ENCODE peak calls at places on chromosomes 3 and 15, in six cellular contexts. N is anterior cingulate cortex, T is neuronal stem cell, J is H7, E is HT1080, V is LoVo. Y is an unnamed sample.

GRCh38 chr15:83653639-83654378 is at the start of gene ADAMTSL3:
- DNase-seq in N (peak; percentile 23), T (peak; percentile 64), J (peak; percentile 94), E (no peak), V (no peak), Y (peak; percentile 19)

GRCh38 chr15:47888721-47889120 is 171.4 kb downstream of the SEMA6D start:
- DNase-seq in N (no peak), T (no peak), J (no peak), E (no peak), V (no peak), Y (no peak)

GRCh38 chr3:69719723-69720122 is 19.5 kb upstream of the MITF start:
- DNase-seq in N (no peak), T (no peak), J (no peak), E (no peak), V (no peak), Y (no peak)

GRCh38 chr3:87996845-87997244 is 62.0 kb downstream of the CGGBP1 start:
- DNase-seq in N (no peak), T (no peak), J (no peak), E (no peak), V (no peak), Y (no peak)

GRCh38 chr15:82681371-82681770 is 28.3 kb downstream of the AP3B2 start:
- DNase-seq in N (no peak), T (no peak), J (no peak), E (no peak), V (no peak), Y (no peak)

GRCh38 chr3:156727519-156728205 is 53.3 kb downstream of the TIPARP start:
- DNase-seq in N (no peak), T (no peak), J (no peak), E (no peak), V (no peak), Y (no peak)

GRCh38 chr3:56758539-56758981 is 43.2 kb downstream of the ARHGEF3 start:
- DNase-seq in N (no peak), T (no peak), J (no peak), E (peak; percentile 74), V (peak; percentile 64), Y (peak; percentile 61)

GRCh38 chr3:159151130-159151529 is 349.3 kb downstream of the MFSD1 start:
- DNase-seq in N (no peak), T (no peak), J (no peak), E (no peak), V (no peak), Y (no peak)

GRCh38 chr3:183132409-183132808 is 30.1 kb downstream of the LAMP3 start:
- DNase-seq in N (no peak), T (no peak), J (no peak), E (no peak), V (no peak), Y (no peak)

GRCh38 chr3:71406945-71407629 is 176.4 kb downstream of the FOXP1 start:
- DNase-seq in N (no peak), T (no peak), J (no peak), E (no peak), V (no peak), Y (no peak)

GRCh38 chr3:40677749-40678148 is 153.0 kb downstream of the ZNF621 start:
- DNase-seq in N (no peak), T (peak; percentile 48), J (no peak), E (no peak), V (no peak), Y (no peak)

GRCh38 chr3:111301238-111301798 is 229.7 kb downstream of the NECTIN3 start:
- DNase-seq in N (no peak), T (no peak), J (no peak), E (peak; percentile 38), V (no peak), Y (peak; percentile 19)

GRCh38 chr3:13420817-13421755 is 964 bp upstream of the NUP210 start:
- DNase-seq in N (no peak), T (peak; percentile 23), J (peak; percentile 65), E (peak; percentile 10), V (no peak), Y (no peak)

GRCh38 chr3:14510838-14511622 is 29.1 kb downstream of the GRIP2 start:
- DNase-seq in N (no peak), T (no peak), J (no peak), E (no peak), V (no peak), Y (no peak)

GRCh38 chr15:69595009-69595825 is 142.6 kb downstream of the RPLP1 start:
- DNase-seq in N (no peak), T (no peak), J (no peak), E (no peak), V (no peak), Y (no peak)

GRCh38 chr3:189756651-189757078 is 125.5 kb downstream of the TP63 start:
- DNase-seq in N (no peak), T (no peak), J (no peak), E (peak; percentile 24), V (no peak), Y (no peak)

GRCh38 chr3:57100046-57100695 is 39.7 kb downstream of the SPATA12 start:
- DNase-seq in N (peak; percentile 25), T (peak; percentile 74), J (peak; percentile 76), E (peak; percentile 71), V (peak; percentile 74), Y (peak; percentile 55)

GRCh38 chr15:99143230-99143629 is 38.4 kb downstream of the SYNM start:
- DNase-seq in N (no peak), T (no peak), J (no peak), E (no peak), V (no peak), Y (no peak)

GRCh38 chr3:129003578-129004112 is 2.5 kb downstream of the EFCC1 start:
- DNase-seq in N (no peak), T (no peak), J (peak; percentile 86), E (no peak), V (peak; percentile 75), Y (no peak)

GRCh38 chr3:179796421-179796820 is 143.6 kb downstream of the USP13 start:
- DNase-seq in N (no peak), T (no peak), J (no peak), E (no peak), V (no peak), Y (no peak)

GRCh38 chr15:41256577-41257038 is 25.5 kb downstream of the CHP1 start:
- DNase-seq in N (no peak), T (no peak), J (no peak), E (no peak), V (no peak), Y (no peak)

GRCh38 chr15:38308242-38308641 is 55.6 kb downstream of the SPRED1 start:
- DNase-seq in N (no peak), T (no peak), J (no peak), E (no peak), V (no peak), Y (no peak)

GRCh38 chr15:20106026-20106425 is 435.6 kb downstream of the GOLGA6L6 start:
- DNase-seq in N (no peak), T (no peak), J (no peak), E (peak; percentile 0), V (peak; percentile 0), Y (peak; percentile 1)

GRCh38 chr3:180548050-180548449 is 53.9 kb upstream of the TTC14 start:
- DNase-seq in N (no peak), T (no peak), J (no peak), E (no peak), V (no peak), Y (no peak)

GRCh38 chr3:64179249-64179648 is 46.0 kb downstream of the PRICKLE2 start:
- DNase-seq in N (no peak), T (no peak), J (no peak), E (no peak), V (no peak), Y (no peak)